ENCODE peak calls at places on chromosomes 2 and 18, in eight cellular contexts. T is upper lobe of right lung, B is thoracic aorta, J is heart right ventricle, X is endodermal cell, C is Peyer's patch, P is body of pancreas, H is MM.1S. A is an unnamed sample.

GRCh38 chr18:5841518-5841917 is 53.8 kb downstream of the TMEM200C start:
- DNase-seq in T (no peak), B (no peak), J (no peak), X (no peak), C (no peak), P (no peak), H (no peak), A (no peak)

GRCh38 chr2:200351815-200352214 is 45.3 kb downstream of the SPATS2L start:
- DNase-seq in T (no peak), B (no peak), J (no peak), X (no peak), C (no peak), P (no peak), H (no peak), A (no peak)

GRCh38 chr18:58195278-58195721 is 151.3 kb downstream of the NEDD4L start:
- DNase-seq in T (peak; percentile 70), B (no peak), J (no peak), X (peak; percentile 81), C (peak; percentile 68), P (peak; percentile 78), H (no peak), A (no peak)

GRCh38 chr2:73925033-73925704 is 1.5 kb upstream of the DGUOK start:
- DNase-seq in T (no peak), B (no peak), J (no peak), X (peak; percentile 37), C (no peak), P (no peak), H (peak; percentile 21), A (no peak)

GRCh38 chr2:70978388-70979357 is at the start of gene ANKRD53:
- DNase-seq in T (peak; percentile 71), B (no peak), J (peak; percentile 39), X (peak; percentile 92), C (peak; percentile 69), P (peak; percentile 85), H (peak; percentile 23), A (no peak)

GRCh38 chr2:47782557-47783490 is at the start of gene MSH6:
- DNase-seq in T (peak; percentile 94), B (peak; percentile 47), J (peak; percentile 86), X (peak; percentile 95), C (peak; percentile 94), P (peak; percentile 92), H (peak; percentile 93), A (peak; percentile 75)

GRCh38 chr2:236120006-236120740 is 48.0 kb downstream of the GBX2 start:
- DNase-seq in T (no peak), B (no peak), J (no peak), X (no peak), C (no peak), P (no peak), H (no peak), A (no peak)

GRCh38 chr2:175036582-175037018 is 31.4 kb upstream of the CHN1 start:
- DNase-seq in T (no peak), B (no peak), J (no peak), X (no peak), C (no peak), P (no peak), H (peak; percentile 79), A (no peak)

GRCh38 chr18:52348209-52348608 is 8.2 kb downstream of the DCC start:
- DNase-seq in T (no peak), B (no peak), J (no peak), X (peak; percentile 71), C (no peak), P (no peak), H (peak; percentile 32), A (no peak)

GRCh38 chr18:49899647-49900330 is 86.5 kb upstream of the ACAA2 start:
- DNase-seq in T (no peak), B (no peak), J (no peak), X (no peak), C (no peak), P (peak; percentile 84), H (peak; percentile 16), A (no peak)

GRCh38 chr2:160747771-160748170 is 254.2 kb upstream of the RBMS1 start:
- DNase-seq in T (no peak), B (no peak), J (no peak), X (no peak), C (no peak), P (no peak), H (no peak), A (no peak)

GRCh38 chr2:240996161-240996833 is 2.1 kb upstream of the SNED1 start:
- DNase-seq in T (no peak), B (no peak), J (no peak), X (peak; percentile 37), C (peak; percentile 43), P (no peak), H (no peak), A (no peak)

GRCh38 chr2:62407838-62408589 is 98.0 kb downstream of the TMEM17 start:
- DNase-seq in T (no peak), B (no peak), J (no peak), X (no peak), C (no peak), P (peak; percentile 16), H (no peak), A (no peak)

GRCh38 chr2:65397122-65397521 is 35.3 kb downstream of the SPRED2 start:
- DNase-seq in T (no peak), B (no peak), J (no peak), X (no peak), C (no peak), P (no peak), H (no peak), A (no peak)

GRCh38 chr2:238108423-238109201 is 8.5 kb downstream of the ESPNL start:
- DNase-seq in T (peak; percentile 62), B (no peak), J (no peak), X (peak; percentile 79), C (peak; percentile 86), P (no peak), H (peak; percentile 72), A (no peak)

GRCh38 chr18:51266736-51267135 is 69.3 kb upstream of the MEX3C start:
- DNase-seq in T (no peak), B (no peak), J (no peak), X (no peak), C (no peak), P (no peak), H (no peak), A (no peak)

GRCh38 chr2:60759654-60760053 is 3.6 kb downstream of the PAPOLG start:
- DNase-seq in T (no peak), B (no peak), J (no peak), X (no peak), C (no peak), P (peak; percentile 38), H (no peak), A (no peak)

GRCh38 chr2:174675615-174676014 is 78.0 kb upstream of the WIPF1 start:
- DNase-seq in T (no peak), B (no peak), J (no peak), X (no peak), C (no peak), P (no peak), H (no peak), A (no peak)

GRCh38 chr18:9029131-9029530 is 73.4 kb upstream of the NDUFV2 start:
- DNase-seq in T (no peak), B (no peak), J (no peak), X (no peak), C (no peak), P (no peak), H (no peak), A (no peak)

GRCh38 chr2:153601812-153602211 is 123.2 kb upstream of the RPRM start:
- DNase-seq in T (no peak), B (no peak), J (no peak), X (no peak), C (no peak), P (no peak), H (no peak), A (no peak)

GRCh38 chr2:223602972-223603371 is 811 bp upstream of the SCG2 start:
- DNase-seq in T (no peak), B (no peak), J (no peak), X (no peak), C (no peak), P (no peak), H (no peak), A (no peak)

GRCh38 chr2:171627412-171627811 is 59.9 kb upstream of the DYNC1I2 start:
- DNase-seq in T (no peak), B (no peak), J (no peak), X (no peak), C (no peak), P (no peak), H (no peak), A (no peak)
- TF ChIP-seq CTCF in T (no peak), B (no peak), J (no peak), X (no peak), C (no peak), P (no peak), H (no peak), A (no peak)

GRCh38 chr18:67035026-67035425 is 431.1 kb upstream of the CDH19 start:
- DNase-seq in T (no peak), B (no peak), J (no peak), X (no peak), C (no peak), P (no peak), H (no peak), A (no peak)
- H3K4me1 ChIP-seq in T (no peaks in the 10 kb centered on the region), B (no peaks in the 10 kb centered on the region), J (no peaks in the 10 kb centered on the region), X (peaks cover 3% of the 10 kb centered on the region), C (no peaks in the 10 kb centered on the region), P (no peaks in the 10 kb centered on the region), H (no peaks in the 10 kb centered on the region), A (no peaks in the 10 kb centered on the region)

DNA sequence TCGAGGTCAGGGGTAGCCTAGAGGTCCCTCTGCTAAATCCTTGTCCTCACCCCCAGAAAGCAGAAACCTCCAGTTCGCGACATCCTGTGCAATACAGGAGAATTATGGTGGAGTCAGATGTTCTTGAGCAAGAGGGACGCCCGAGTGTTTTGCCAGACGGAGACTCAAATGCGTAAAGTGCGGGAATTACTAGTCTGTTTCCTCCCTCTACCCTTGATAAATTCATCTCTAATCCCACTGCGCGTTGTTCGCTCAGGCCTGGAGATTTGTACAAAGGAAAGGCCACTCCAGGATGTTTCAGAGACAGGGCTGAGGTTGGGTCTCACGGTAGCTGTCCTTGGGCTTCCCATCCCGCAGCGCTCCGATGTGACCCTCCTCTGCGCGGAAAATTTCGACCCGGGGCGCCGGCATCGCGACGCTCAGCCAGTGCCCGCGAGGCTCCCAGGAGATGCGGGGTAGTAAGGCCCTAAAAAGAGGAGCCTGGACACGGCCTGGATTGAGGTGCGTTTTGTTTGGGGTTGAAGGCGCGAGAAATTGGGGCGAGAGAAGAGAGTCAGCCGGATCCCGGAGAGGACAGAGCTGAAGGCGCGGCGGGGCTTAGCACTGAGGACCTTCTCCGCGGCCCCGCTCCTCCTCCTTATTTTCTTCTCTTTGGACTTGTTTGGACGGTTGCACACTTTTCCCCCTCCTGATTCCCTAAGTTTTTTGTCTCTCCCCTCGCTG is 2.6 kb upstream of the NEUROD1 start:
- DNase-seq in T (no peak), B (no peak), J (no peak), X (peak; percentile 45), C (no peak), P (no peak), H (no peak), A (no peak)
- H3K4me3 ChIP-seq in T (no peak overlapping the region), B (peak overlapping the region; percentile 56), J (no peak overlapping the region), X (no peak overlapping the region), C (no peak overlapping the region), P (no peak overlapping the region), H (peak overlapping the region; percentile 22), A (no peak overlapping the region)

GRCh38 chr2:52818958-52819357 is 948.6 kb upstream of the CHAC2 start:
- DNase-seq in T (no peak), B (no peak), J (no peak), X (no peak), C (no peak), P (no peak), H (no peak), A (no peak)

DNA sequence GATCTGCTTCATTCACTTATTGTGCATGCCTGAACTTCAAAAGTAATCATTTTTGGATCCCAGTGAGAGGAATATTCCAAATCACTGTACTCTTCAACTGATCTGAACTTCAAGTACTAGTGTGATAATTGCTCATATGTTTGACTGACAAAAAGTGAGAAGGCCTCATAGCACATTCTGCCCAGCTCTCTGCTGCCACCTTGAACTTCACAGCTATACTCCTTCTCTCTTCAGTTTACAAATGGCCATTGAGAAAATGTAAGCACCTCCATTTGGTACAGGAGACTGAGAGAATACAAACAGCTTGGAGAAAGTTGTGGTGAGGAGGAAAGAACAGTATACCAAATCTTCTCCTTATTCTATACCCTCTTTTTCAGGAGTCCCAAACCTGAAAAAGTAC is 946.0 kb upstream of the CHAC2 start:
- DNase-seq in T (no peak), B (no peak), J (no peak), X (no peak), C (no peak), P (no peak), H (peak; percentile 7), A (no peak)
- TF ChIP-seq CTCF in T (no peak), B (no peak), J (peak; percentile 9), X (peak; percentile 55), C (no peak), P (no peak), H (peak; percentile 21), A (no peak)